ENCODE peak calls at places on chromosomes 1 and 21, in seven cellular contexts. P is H1, C is IMR-90, N is trophoblast cell, U is mesenchymal stem cell, S is H9, J is mesendoderm. E is an unnamed sample.

GRCh38 chr1:117416004-117416403 is 48.8 kb downstream of the MAN1A2 start:
- DNase-seq in P (no peak), C (peak), N (no peak), U (no peak), S (no peak), J (no peak), E (no peak)

GRCh38 chr1:100950776-100951175 is 54.9 kb downstream of the SLC30A7 start:
- DNase-seq in P (no peak), C (peak), N (no peak), U (peak), S (peak), J (peak), E (peak)

GRCh38 chr1:11799099-11799498 is 6.7 kb downstream of the MTHFR start:
- DNase-seq in P (no peak), C (no peak), N (no peak), U (no peak), S (no peak), J (no peak), E (no peak)

GRCh38 chr1:225474986-225475820 is 47.4 kb upstream of the LBR start:
- DNase-seq in P (no peak), C (peak), N (peak), U (peak), S (peak), J (peak), E (peak)

GRCh38 chr1:170114916-170115315 is 30.8 kb upstream of the NTMT2 start:
- DNase-seq in P (no peak), C (peak), N (peak), U (peak), S (no peak), J (peak), E (no peak)

GRCh38 chr1:204971700-204972336 is 71.2 kb upstream of the CNTN2 start:
- DNase-seq in P (no peak), C (peak), N (peak), U (peak), S (no peak), J (peak), E (no peak)

GRCh38 chr21:32348604-32349332 is 44.0 kb downstream of the URB1 start:
- DNase-seq in P (no peak), C (no peak), N (peak), U (no peak), S (peak), J (no peak), E (no peak)

GRCh38 chr1:173330149-173330951 is 123.2 kb upstream of the TNFSF4 start:
- DNase-seq in P (no peak), C (peak), N (peak), U (peak), S (no peak), J (peak), E (no peak)

GRCh38 chr1:61081637-61082335 is 575 bp upstream of the NFIA start:
- DNase-seq in P (no peak), C (peak), N (peak), U (peak), S (peak), J (peak), E (no peak)

GRCh38 chr1:40449684-40450490 is at the start of gene ZFP69B:
- DNase-seq in P (peak), C (peak), N (peak), U (peak), S (peak), J (peak), E (peak)
- H3K4ac ChIP-seq in P (no peak), C (peak), N (peak), U (peak), S (no peak), J (peak), E (no peak)

GRCh38 chr21:29178936-29179335 is 48.5 kb downstream of the MAP3K7CL start:
- DNase-seq in P (no peak), C (no peak), N (no peak), U (no peak), S (no peak), J (no peak), E (no peak)
- H3K4ac ChIP-seq in P (no peak), C (peak), N (no peak), U (no peak), S (no peak), J (no peak), E (no peak)

GRCh38 chr21:31064803-31065202 is 26.5 kb upstream of the KRTAP19-8 start:
- DNase-seq in P (no peak), C (no peak), N (no peak), U (no peak), S (no peak), J (no peak), E (no peak)
- H3K4ac ChIP-seq in P (no peak), C (no peak), N (no peak), U (no peak), S (no peak), J (no peak), E (no peak)

GRCh38 chr21:44002511-44002910 is 9.6 kb upstream of the TRAPPC10 start:
- DNase-seq in P (no peak), C (no peak), N (no peak), U (no peak), S (no peak), J (no peak), E (no peak)
- H3K4ac ChIP-seq in P (no peak), C (no peak), N (no peak), U (no peak), S (no peak), J (no peak), E (no peak)

GRCh38 chr1:4271338-4271998 is 371.4 kb upstream of the C1orf174 start:
- DNase-seq in P (no peak), C (no peak), N (no peak), U (no peak), S (no peak), J (no peak), E (no peak)
- H3K4ac ChIP-seq in P (no peak), C (no peak), N (no peak), U (no peak), S (no peak), J (no peak), E (no peak)

GRCh38 chr1:51255331-51255730 is 19.3 kb downstream of the RNF11 start:
- DNase-seq in P (no peak), C (peak), N (no peak), U (no peak), S (no peak), J (no peak), E (no peak)
- H3K4ac ChIP-seq in P (no peak), C (no peak), N (peak), U (no peak), S (no peak), J (no peak), E (no peak)

DNA sequence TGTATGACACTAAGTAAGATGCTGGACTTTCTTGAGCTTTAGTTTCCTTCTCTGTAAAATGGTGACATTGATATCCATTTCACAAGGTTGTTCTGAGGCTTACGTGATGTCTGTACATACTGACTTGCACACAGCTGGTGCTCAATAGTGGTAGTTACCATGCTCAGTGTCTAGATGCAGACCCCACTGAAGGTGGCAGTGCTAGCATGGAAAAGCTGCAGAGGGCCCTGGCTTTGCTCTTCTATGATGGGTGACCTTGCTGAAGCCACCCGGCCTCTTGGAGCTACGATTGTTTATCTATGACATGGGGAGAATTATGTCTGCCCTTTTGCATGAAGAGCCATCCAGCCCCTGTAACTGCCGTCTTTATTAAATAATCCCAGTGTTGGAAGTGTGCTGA is 131.8 kb downstream of the PLXNA2 start:
- DNase-seq in P (no peak), C (no peak), N (no peak), U (no peak), S (no peak), J (no peak), E (no peak)
- H3K4ac ChIP-seq in P (no peak), C (no peak), N (no peak), U (no peak), S (no peak), J (no peak), E (no peak)

GRCh38 chr1:150906329-150906728 is 19.4 kb downstream of the CTXND2 start:
- DNase-seq in P (no peak), C (no peak), N (peak), U (no peak), S (no peak), J (no peak), E (no peak)
- H3K4ac ChIP-seq in P (no peak), C (no peak), N (no peak), U (no peak), S (no peak), J (no peak), E (no peak)

GRCh38 chr1:203124011-203124410 is 3.5 kb upstream of the ADORA1 start:
- DNase-seq in P (no peak), C (no peak), N (no peak), U (no peak), S (no peak), J (no peak), E (no peak)
- H3K4ac ChIP-seq in P (no peak), C (no peak), N (no peak), U (no peak), S (no peak), J (no peak), E (no peak)